ENCODE peak calls at places on chromosomes 3 and 15, in ten cellular contexts. One of them, this sample, is unnamed.

GRCh38 chr3:122577409-122578028 is at the start of gene PARP15:
- DNase-seq in fibroblast of lung: peak; percentile 27
- DNase-seq in ovary: peak; percentile 22
- DNase-seq in neural progenitor cell: peak; percentile 32
- DNase-seq in SJCRH30: no peak
- DNase-seq in naive thymus-derived CD4-positive, alpha-beta T cell: peak; percentile 48
- DNase-seq in CD8-positive, alpha-beta T cell: peak; percentile 77
- DNase-seq in adrenal gland: no peak
- DNase-seq in GM23338: peak; percentile 77
- DNase-seq in cardiac muscle cell: peak; percentile 15
- DNase-seq in this sample: peak; percentile 74

GRCh38 chr15:81235781-81236507 is 39.3 kb downstream of the IL16 start:
- DNase-seq in CD8-positive, alpha-beta T cell: no peak
- DNase-seq in fibroblast of lung: peak; percentile 100
- DNase-seq in ovary: peak; percentile 65
- DNase-seq in SJCRH30: peak; percentile 95
- DNase-seq in adrenal gland: peak; percentile 53
- DNase-seq in naive thymus-derived CD4-positive, alpha-beta T cell: no peak
- DNase-seq in cardiac muscle cell: no peak
- DNase-seq in neural progenitor cell: no peak
- DNase-seq in GM23338: no peak
- DNase-seq in this sample: no peak

GRCh38 chr3:136120373-136121348 is 75.5 kb downstream of the MSL2 start:
- DNase-seq in adrenal gland: no peak
- DNase-seq in GM23338: no peak
- DNase-seq in SJCRH30: peak; percentile 23
- DNase-seq in CD8-positive, alpha-beta T cell: no peak
- DNase-seq in fibroblast of lung: peak; percentile 81
- DNase-seq in neural progenitor cell: no peak
- DNase-seq in naive thymus-derived CD4-positive, alpha-beta T cell: no peak
- DNase-seq in cardiac muscle cell: no peak
- DNase-seq in ovary: no peak
- DNase-seq in this sample: no peak

GRCh38 chr3:98691897-98692296 is 71.2 kb upstream of the ST3GAL6 start:
- DNase-seq in ovary: no peak
- DNase-seq in fibroblast of lung: no peak
- DNase-seq in SJCRH30: no peak
- DNase-seq in neural progenitor cell: no peak
- DNase-seq in adrenal gland: no peak
- DNase-seq in naive thymus-derived CD4-positive, alpha-beta T cell: no peak
- DNase-seq in cardiac muscle cell: peak; percentile 10
- DNase-seq in CD8-positive, alpha-beta T cell: no peak
- DNase-seq in GM23338: no peak
- DNase-seq in this sample: no peak

GRCh38 chr3:46006646-46007045 is 11.0 kb upstream of the FYCO1 start:
- DNase-seq in ovary: no peak
- DNase-seq in neural progenitor cell: no peak
- DNase-seq in adrenal gland: no peak
- DNase-seq in naive thymus-derived CD4-positive, alpha-beta T cell: no peak
- DNase-seq in SJCRH30: no peak
- DNase-seq in cardiac muscle cell: no peak
- DNase-seq in fibroblast of lung: peak; percentile 85
- DNase-seq in GM23338: no peak
- DNase-seq in CD8-positive, alpha-beta T cell: no peak
- DNase-seq in this sample: no peak

GRCh38 chr3:142027295-142027694 is 122.0 kb downstream of the TFDP2 start:
- DNase-seq in SJCRH30: peak; percentile 36
- DNase-seq in CD8-positive, alpha-beta T cell: no peak
- DNase-seq in GM23338: peak; percentile 43
- DNase-seq in neural progenitor cell: peak; percentile 34
- DNase-seq in naive thymus-derived CD4-positive, alpha-beta T cell: no peak
- DNase-seq in ovary: no peak
- DNase-seq in cardiac muscle cell: peak; percentile 20
- DNase-seq in adrenal gland: no peak
- DNase-seq in fibroblast of lung: peak; percentile 18
- DNase-seq in this sample: no peak

GRCh38 chr3:113697192-113698090 is 999 bp upstream of the USF3 start:
- DNase-seq in naive thymus-derived CD4-positive, alpha-beta T cell: peak; percentile 27
- DNase-seq in ovary: peak; percentile 33
- DNase-seq in GM23338: peak; percentile 66
- DNase-seq in cardiac muscle cell: peak; percentile 53
- DNase-seq in neural progenitor cell: peak; percentile 27
- DNase-seq in fibroblast of lung: no peak
- DNase-seq in CD8-positive, alpha-beta T cell: peak; percentile 56
- DNase-seq in SJCRH30: peak; percentile 7
- DNase-seq in adrenal gland: no peak
- DNase-seq in this sample: peak; percentile 58

GRCh38 chr3:47491186-47491585 is 15.4 kb upstream of the SCAP start:
- DNase-seq in CD8-positive, alpha-beta T cell: no peak
- DNase-seq in neural progenitor cell: no peak
- DNase-seq in SJCRH30: no peak
- DNase-seq in adrenal gland: no peak
- DNase-seq in cardiac muscle cell: no peak
- DNase-seq in fibroblast of lung: no peak
- DNase-seq in naive thymus-derived CD4-positive, alpha-beta T cell: no peak
- DNase-seq in GM23338: no peak
- DNase-seq in ovary: no peak
- DNase-seq in this sample: no peak

GRCh38 chr3:125110876-125111480 is 55.2 kb upstream of the HEG1 start:
- DNase-seq in adrenal gland: no peak
- DNase-seq in naive thymus-derived CD4-positive, alpha-beta T cell: no peak
- DNase-seq in fibroblast of lung: no peak
- DNase-seq in CD8-positive, alpha-beta T cell: no peak
- DNase-seq in cardiac muscle cell: no peak
- DNase-seq in neural progenitor cell: no peak
- DNase-seq in ovary: no peak
- DNase-seq in SJCRH30: no peak
- DNase-seq in GM23338: no peak
- DNase-seq in this sample: no peak

GRCh38 chr3:171772427-171773056 is 37.7 kb downstream of the PLD1 start:
- DNase-seq in GM23338: peak; percentile 84
- DNase-seq in ovary: peak; percentile 60
- DNase-seq in neural progenitor cell: peak; percentile 73
- DNase-seq in cardiac muscle cell: peak; percentile 73
- DNase-seq in fibroblast of lung: peak; percentile 55
- DNase-seq in CD8-positive, alpha-beta T cell: peak; percentile 55
- DNase-seq in SJCRH30: peak; percentile 68
- DNase-seq in adrenal gland: peak; percentile 69
- DNase-seq in naive thymus-derived CD4-positive, alpha-beta T cell: peak; percentile 26
- DNase-seq in this sample: no peak

GRCh38 chr3:39234705-39235104 is 42.3 kb upstream of the XIRP1 start:
- DNase-seq in ovary: no peak
- DNase-seq in GM23338: no peak
- DNase-seq in fibroblast of lung: no peak
- DNase-seq in cardiac muscle cell: no peak
- DNase-seq in CD8-positive, alpha-beta T cell: no peak
- DNase-seq in adrenal gland: no peak
- DNase-seq in naive thymus-derived CD4-positive, alpha-beta T cell: no peak
- DNase-seq in SJCRH30: no peak
- DNase-seq in neural progenitor cell: no peak
- DNase-seq in this sample: no peak

GRCh38 chr15:67202091-67202490 is 52.4 kb downstream of the AAGAB start:
- DNase-seq in GM23338: no peak
- DNase-seq in ovary: no peak
- DNase-seq in naive thymus-derived CD4-positive, alpha-beta T cell: no peak
- DNase-seq in fibroblast of lung: no peak
- DNase-seq in SJCRH30: no peak
- DNase-seq in adrenal gland: no peak
- DNase-seq in neural progenitor cell: no peak
- DNase-seq in cardiac muscle cell: no peak
- DNase-seq in CD8-positive, alpha-beta T cell: no peak
- DNase-seq in this sample: no peak

GRCh38 chr15:74795961-74796625 is 14.2 kb downstream of the CSK start:
- DNase-seq in ovary: no peak
- DNase-seq in adrenal gland: no peak
- DNase-seq in CD8-positive, alpha-beta T cell: peak; percentile 63
- DNase-seq in SJCRH30: no peak
- DNase-seq in cardiac muscle cell: no peak
- DNase-seq in neural progenitor cell: no peak
- DNase-seq in fibroblast of lung: peak; percentile 16
- DNase-seq in GM23338: no peak
- DNase-seq in naive thymus-derived CD4-positive, alpha-beta T cell: peak; percentile 34
- DNase-seq in this sample: peak; percentile 42

GRCh38 chr15:59401810-59402569 is 29.3 kb upstream of the MYO1E start:
- DNase-seq in fibroblast of lung: no peak
- DNase-seq in adrenal gland: no peak
- DNase-seq in ovary: no peak
- DNase-seq in neural progenitor cell: no peak
- DNase-seq in naive thymus-derived CD4-positive, alpha-beta T cell: no peak
- DNase-seq in GM23338: peak; percentile 40
- DNase-seq in SJCRH30: peak; percentile 21
- DNase-seq in cardiac muscle cell: no peak
- DNase-seq in CD8-positive, alpha-beta T cell: no peak
- DNase-seq in this sample: no peak

GRCh38 chr3:61530355-61530754 is 31.0 kb upstream of the PTPRG start:
- DNase-seq in cardiac muscle cell: peak; percentile 63
- DNase-seq in SJCRH30: peak; percentile 12
- DNase-seq in fibroblast of lung: peak; percentile 37
- DNase-seq in CD8-positive, alpha-beta T cell: no peak
- DNase-seq in ovary: no peak
- DNase-seq in neural progenitor cell: peak; percentile 76
- DNase-seq in GM23338: peak; percentile 85
- DNase-seq in adrenal gland: no peak
- DNase-seq in naive thymus-derived CD4-positive, alpha-beta T cell: no peak
- DNase-seq in this sample: no peak

GRCh38 chr3:116046350-116046749 is 398.9 kb downstream of the LSAMP start:
- DNase-seq in naive thymus-derived CD4-positive, alpha-beta T cell: no peak
- DNase-seq in CD8-positive, alpha-beta T cell: no peak
- DNase-seq in cardiac muscle cell: no peak
- DNase-seq in SJCRH30: no peak
- DNase-seq in neural progenitor cell: peak; percentile 15
- DNase-seq in GM23338: no peak
- DNase-seq in ovary: no peak
- DNase-seq in fibroblast of lung: no peak
- DNase-seq in adrenal gland: no peak
- DNase-seq in this sample: no peak

GRCh38 chr15:84761534-84762190 is 13.3 kb downstream of the ZNF592 start:
- DNase-seq in SJCRH30: no peak
- DNase-seq in CD8-positive, alpha-beta T cell: no peak
- DNase-seq in adrenal gland: no peak
- DNase-seq in GM23338: no peak
- DNase-seq in fibroblast of lung: peak; percentile 21
- DNase-seq in neural progenitor cell: no peak
- DNase-seq in naive thymus-derived CD4-positive, alpha-beta T cell: peak; percentile 16
- DNase-seq in cardiac muscle cell: no peak
- DNase-seq in ovary: no peak
- DNase-seq in this sample: no peak

GRCh38 chr15:60655252-60655651 is 176.3 kb upstream of the ICE2 start:
- DNase-seq in SJCRH30: no peak
- DNase-seq in ovary: no peak
- DNase-seq in adrenal gland: no peak
- DNase-seq in GM23338: no peak
- DNase-seq in neural progenitor cell: no peak
- DNase-seq in fibroblast of lung: no peak
- DNase-seq in cardiac muscle cell: no peak
- DNase-seq in naive thymus-derived CD4-positive, alpha-beta T cell: no peak
- DNase-seq in CD8-positive, alpha-beta T cell: no peak
- DNase-seq in this sample: no peak

GRCh38 chr3:15326037-15326436 is 6.3 kb downstream of the SH3BP5 start:
- DNase-seq in adrenal gland: peak; percentile 80
- DNase-seq in CD8-positive, alpha-beta T cell: no peak
- DNase-seq in SJCRH30: no peak
- DNase-seq in GM23338: no peak
- DNase-seq in cardiac muscle cell: no peak
- DNase-seq in fibroblast of lung: no peak
- DNase-seq in neural progenitor cell: no peak
- DNase-seq in naive thymus-derived CD4-positive, alpha-beta T cell: no peak
- DNase-seq in ovary: no peak
- DNase-seq in this sample: no peak
- H3K4me1 ChIP-seq in adrenal gland: peaks cover 60% of the 10 kb centered on the region
- H3K4me1 ChIP-seq in CD8-positive, alpha-beta T cell: peaks cover 21% of the 10 kb centered on the region
- H3K4me1 ChIP-seq in SJCRH30: peaks cover 42% of the 10 kb centered on the region
- H3K4me1 ChIP-seq in GM23338: peaks cover 30% of the 10 kb centered on the region
- H3K4me1 ChIP-seq in cardiac muscle cell: peaks cover 17% of the 10 kb centered on the region
- H3K4me1 ChIP-seq in fibroblast of lung: peaks cover 2% of the 10 kb centered on the region
- H3K4me1 ChIP-seq in neural progenitor cell: peaks cover 40% of the 10 kb centered on the region
- H3K4me1 ChIP-seq in naive thymus-derived CD4-positive, alpha-beta T cell: peaks cover 33% of the 10 kb centered on the region
- H3K4me1 ChIP-seq in ovary: peaks cover 40% of the 10 kb centered on the region
- H3K4me1 ChIP-seq in this sample: no peaks in the 10 kb centered on the region

GRCh38 chr3:16504242-16504641 is 9.3 kb downstream of the RFTN1 start:
- DNase-seq in ovary: no peak
- DNase-seq in adrenal gland: no peak
- DNase-seq in fibroblast of lung: peak; percentile 33
- DNase-seq in CD8-positive, alpha-beta T cell: no peak
- DNase-seq in cardiac muscle cell: no peak
- DNase-seq in GM23338: no peak
- DNase-seq in SJCRH30: no peak
- DNase-seq in naive thymus-derived CD4-positive, alpha-beta T cell: no peak
- DNase-seq in neural progenitor cell: no peak
- DNase-seq in this sample: no peak
- H3K27ac ChIP-seq in ovary: no peak overlapping the region
- H3K27ac ChIP-seq in adrenal gland: no peak overlapping the region
- H3K27ac ChIP-seq in fibroblast of lung: no peak overlapping the region
- H3K27ac ChIP-seq in CD8-positive, alpha-beta T cell: no peak overlapping the region
- H3K27ac ChIP-seq in cardiac muscle cell: no peak overlapping the region
- H3K27ac ChIP-seq in GM23338: no peak overlapping the region
- H3K27ac ChIP-seq in SJCRH30: no peak overlapping the region
- H3K27ac ChIP-seq in naive thymus-derived CD4-positive, alpha-beta T cell: no peak overlapping the region
- H3K27ac ChIP-seq in neural progenitor cell: no peak overlapping the region
- H3K27ac ChIP-seq in this sample: no peak overlapping the region

DNA sequence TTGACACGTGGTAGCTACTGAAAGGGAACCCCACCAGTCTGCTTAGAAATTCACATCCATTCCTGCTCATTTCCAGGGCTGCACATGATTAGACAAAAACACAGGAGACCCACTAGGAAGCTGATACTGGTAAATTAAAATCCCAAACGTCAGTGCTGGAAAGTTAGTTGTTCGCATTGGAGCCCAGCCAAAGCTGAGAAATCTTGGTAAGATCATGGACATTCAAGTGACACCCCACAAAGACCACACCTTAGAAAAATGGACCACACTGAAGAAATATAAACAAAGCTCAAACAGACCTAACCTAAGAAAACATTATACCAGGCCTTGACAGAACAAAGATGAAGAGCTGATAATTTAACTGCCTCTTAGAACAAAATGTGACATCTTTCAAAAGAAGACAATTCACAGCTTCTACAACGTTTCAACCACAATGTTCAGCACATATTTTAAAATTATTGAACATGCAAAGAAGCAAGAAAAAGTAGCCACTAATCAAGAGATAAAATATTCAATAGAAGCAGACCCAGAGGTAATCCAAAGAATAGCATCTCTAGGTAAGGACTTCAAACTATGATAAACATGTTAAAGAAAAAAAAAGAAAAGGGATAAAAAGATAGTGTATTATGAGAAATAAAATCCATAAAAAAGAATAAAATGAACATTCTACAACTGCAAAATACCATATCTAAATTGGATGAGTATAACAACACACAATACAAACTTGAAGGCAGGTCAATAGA is 20.4 kb downstream of the RAD18 start:
- DNase-seq in naive thymus-derived CD4-positive, alpha-beta T cell: no peak
- DNase-seq in GM23338: no peak
- DNase-seq in CD8-positive, alpha-beta T cell: no peak
- DNase-seq in ovary: no peak
- DNase-seq in neural progenitor cell: no peak
- DNase-seq in cardiac muscle cell: no peak
- DNase-seq in adrenal gland: no peak
- DNase-seq in fibroblast of lung: no peak
- DNase-seq in SJCRH30: no peak
- DNase-seq in this sample: no peak
- H3K36me3 ChIP-seq in naive thymus-derived CD4-positive, alpha-beta T cell: no peaks in the 10 kb centered on the region
- H3K36me3 ChIP-seq in GM23338: peaks cover 37% of the 10 kb centered on the region
- H3K36me3 ChIP-seq in CD8-positive, alpha-beta T cell: peaks cover 6% of the 10 kb centered on the region
- H3K36me3 ChIP-seq in ovary: no peaks in the 10 kb centered on the region
- H3K36me3 ChIP-seq in neural progenitor cell: peaks cover 24% of the 10 kb centered on the region
- H3K36me3 ChIP-seq in cardiac muscle cell: peaks cover 4% of the 10 kb centered on the region
- H3K36me3 ChIP-seq in adrenal gland: no peaks in the 10 kb centered on the region
- H3K36me3 ChIP-seq in fibroblast of lung: peaks cover 2% of the 10 kb centered on the region
- H3K36me3 ChIP-seq in SJCRH30: peaks cover 90% of the 10 kb centered on the region
- H3K36me3 ChIP-seq in this sample: no peaks in the 10 kb centered on the region

GRCh38 chr3:5162102-5162501 is 25.4 kb upstream of the EDEM1 start:
- DNase-seq in cardiac muscle cell: no peak
- DNase-seq in adrenal gland: peak; percentile 50
- DNase-seq in ovary: no peak
- DNase-seq in GM23338: no peak
- DNase-seq in fibroblast of lung: peak; percentile 95
- DNase-seq in CD8-positive, alpha-beta T cell: no peak
- DNase-seq in SJCRH30: no peak
- DNase-seq in neural progenitor cell: peak; percentile 13
- DNase-seq in naive thymus-derived CD4-positive, alpha-beta T cell: no peak
- DNase-seq in this sample: no peak
- H3K4me1 ChIP-seq in cardiac muscle cell: peaks cover 15% of the 10 kb centered on the region
- H3K4me1 ChIP-seq in adrenal gland: peaks cover 16% of the 10 kb centered on the region
- H3K4me1 ChIP-seq in ovary: peaks cover 17% of the 10 kb centered on the region
- H3K4me1 ChIP-seq in GM23338: peaks cover 32% of the 10 kb centered on the region
- H3K4me1 ChIP-seq in fibroblast of lung: peaks cover 9% of the 10 kb centered on the region
- H3K4me1 ChIP-seq in CD8-positive, alpha-beta T cell: peaks cover 24% of the 10 kb centered on the region
- H3K4me1 ChIP-seq in SJCRH30: no peaks in the 10 kb centered on the region
- H3K4me1 ChIP-seq in neural progenitor cell: peaks cover 38% of the 10 kb centered on the region
- H3K4me1 ChIP-seq in naive thymus-derived CD4-positive, alpha-beta T cell: peaks cover 3% of the 10 kb centered on the region
- H3K4me1 ChIP-seq in this sample: peaks cover 4% of the 10 kb centered on the region

This sample was measured in Peyer's patch.